ENCODE peak calls at places on chromosome 5, in five cellular contexts. R, G, F, X and W are unnamed samples.

GRCh38 chr5:66789434-66789833 is 193.2 kb downstream of the MAST4 start:
- DNase-seq in G (no peak), F (no peak), R (no peak), X (no peak), W (no peak)

GRCh38 chr5:121350493-121350892 is 501.2 kb upstream of the FTMT start:
- DNase-seq in R (no peak), F (no peak), X (no peak), G (no peak), W (peak)

GRCh38 chr5:171418982-171419662 is at the start of gene FGF18:
- DNase-seq in X (no peak), G (peak), R (peak), F (no peak), W (no peak)

GRCh38 chr5:109748545-109748944 is 58.8 kb downstream of the MAN2A1 start:
- DNase-seq in R (no peak), F (no peak), X (no peak), G (no peak), W (no peak)

GRCh38 chr5:94632024-94632423 is 13.6 kb downstream of the SLF1 start:
- DNase-seq in G (no peak), R (no peak), X (no peak), F (no peak), W (no peak)

GRCh38 chr5:61330341-61330878 is 1.6 kb upstream of the ZSWIM6 start:
- DNase-seq in X (no peak), R (peak), G (no peak), F (no peak), W (no peak)

GRCh38 chr5:109990723-109991359 is 301.1 kb downstream of the MAN2A1 start:
- DNase-seq in F (no peak), X (no peak), R (no peak), G (no peak), W (no peak)

GRCh38 chr5:154519375-154519774 is 41.3 kb upstream of the HAND1 start:
- DNase-seq in G (no peak), R (no peak), F (no peak), X (no peak), W (no peak)

GRCh38 chr5:151051066-151051930 is 29.5 kb downstream of the TNIP1 start:
- DNase-seq in G (peak), R (peak), F (peak), X (no peak), W (no peak)

GRCh38 chr5:33774323-33774722 is 117.5 kb downstream of the ADAMTS12 start:
- DNase-seq in F (no peak), X (no peak), R (no peak), G (no peak), W (no peak)

GRCh38 chr5:124702442-124703024 is 43.9 kb downstream of the ZNF608 start:
- DNase-seq in X (no peak), G (no peak), F (no peak), R (no peak), W (no peak)

GRCh38 chr5:109410389-109411174 is 808 bp upstream of the PJA2 start:
- DNase-seq in R (peak), X (peak), G (peak), F (peak), W (no peak)

GRCh38 chr5:119022017-119022745 is 33.8 kb upstream of the DTWD2 start:
- DNase-seq in F (no peak), G (no peak), X (no peak), R (no peak), W (peak)

GRCh38 chr5:154205441-154206117 is 15.0 kb downstream of the GALNT10 start:
- DNase-seq in F (no peak), R (no peak), X (no peak), G (no peak), W (no peak)

GRCh38 chr5:179185256-179186091 is 125.3 kb downstream of the ZNF354C start:
- DNase-seq in R (no peak), F (no peak), G (peak), X (no peak), W (no peak)

GRCh38 chr5:76174101-76174500 is 90.9 kb downstream of the SV2C start:
- DNase-seq in F (no peak), G (no peak), R (no peak), X (no peak), W (no peak)

GRCh38 chr5:174317261-174317894 is 271.9 kb downstream of the NSG2 start:
- DNase-seq in F (no peak), R (peak), X (peak), G (no peak), W (peak)

GRCh38 chr5:95959964-95960801 is 1.5 kb downstream of the ELL2 start:
- DNase-seq in G (no peak), R (no peak), X (peak), F (no peak), W (no peak)

GRCh38 chr5:103216137-103216536 is 42.4 kb upstream of the MACIR start:
- DNase-seq in G (no peak), X (no peak), R (no peak), F (no peak), W (no peak)

GRCh38 chr5:147472669-147473131 is 37.2 kb downstream of the DPYSL3 start:
- DNase-seq in F (no peak), G (no peak), R (no peak), X (no peak), W (no peak)

GRCh38 chr5:137075163-137075970 is 423.8 kb downstream of the SPOCK1 start:
- DNase-seq in X (no peak), R (peak), G (peak), F (no peak), W (no peak)

GRCh38 chr5:132265336-132266030 is 8.0 kb downstream of the PDLIM4 start:
- DNase-seq in G (peak), F (peak), R (no peak), X (no peak), W (peak)

GRCh38 chr5:83856898-83857297 is 136.2 kb upstream of the HAPLN1 start:
- DNase-seq in G (no peak), F (no peak), X (no peak), R (no peak), W (no peak)

GRCh38 chr5:10484774-10485141 is 43.1 kb downstream of the ROPN1L start:
- DNase-seq in X (no peak), F (no peak), G (no peak), R (no peak), W (no peak)

GRCh38 chr5:64569880-64570279 is 64.1 kb downstream of the RGS7BP start:
- DNase-seq in R (no peak), F (no peak), G (no peak), X (no peak), W (no peak)

GRCh38 chr5:170755679-170756456 is 27.7 kb upstream of the GABRP start:
- DNase-seq in F (no peak), R (no peak), X (no peak), G (no peak), W (no peak)

GRCh38 chr5:80125962-80126480 is 90.9 kb downstream of the THBS4 start:
- DNase-seq in R (no peak), G (no peak), F (peak), X (no peak), W (peak)

GRCh38 chr5:179138568-179138925 is 78.4 kb downstream of the ZNF354C start:
- DNase-seq in R (no peak), G (no peak), F (no peak), X (no peak), W (no peak)

GRCh38 chr5:131679911-131680310 is 44.9 kb upstream of the RAPGEF6 start:
- DNase-seq in R (no peak), F (peak), X (no peak), G (no peak), W (peak)

GRCh38 chr5:157025093-157025698 is 33.7 kb downstream of the HAVCR1 start:
- DNase-seq in G (no peak), R (no peak), X (no peak), F (no peak), W (no peak)

GRCh38 chr5:168315991-168316578 is 24.6 kb downstream of the WWC1 start:
- DNase-seq in X (no peak), G (no peak), R (no peak), F (no peak), W (no peak)

GRCh38 chr5:80346055-80346454 is 26.3 kb downstream of the SPZ1 start:
- DNase-seq in F (no peak), G (no peak), R (peak), X (no peak), W (no peak)

GRCh38 chr5:91283899-91284298 is 99.2 kb downstream of the ARRDC3 start:
- DNase-seq in F (no peak), X (no peak), G (no peak), R (no peak), W (no peak)

GRCh38 chr5:122202952-122203351 is 73.6 kb downstream of the ZNF474 start:
- DNase-seq in G (no peak), F (no peak), R (no peak), X (no peak), W (no peak)

GRCh38 chr5:133041157-133041784 is 10.5 kb upstream of the HSPA4 start:
- DNase-seq in G (no peak), F (no peak), X (no peak), R (no peak), W (no peak)

GRCh38 chr5:100872409-100873190 is 30.5 kb downstream of the ST8SIA4 start:
- DNase-seq in X (no peak), G (no peak), R (no peak), F (no peak), W (no peak)

GRCh38 chr5:174419523-174420132 is 304.8 kb upstream of the MSX2 start:
- DNase-seq in G (peak), X (peak), R (peak), F (peak), W (peak)

GRCh38 chr5:132812123-132812948 is 766 bp upstream of the SOWAHA start:
- DNase-seq in X (no peak), F (no peak), G (no peak), R (no peak), W (no peak)